ENCODE peak calls at places on chromosomes 1 and 21, in ten cellular contexts. C, E, L, F, Q, W, P, G, H and I are unnamed samples.

GRCh38 chr1:34590211-34590623 is 164.6 kb upstream of the GJB5 start:
- DNase-seq in L (no peak), W (no peak), F (peak; percentile 16), H (no peak), P (no peak), E (no peak), G (no peak), C (peak; percentile 59), Q (no peak), I (peak; percentile 29)

GRCh38 chr1:112237983-112238515 is 158.0 kb upstream of the CTTNBP2NL start:
- DNase-seq in G (no peak), E (no peak), Q (no peak), L (no peak), H (no peak), W (no peak), F (no peak), C (no peak), P (no peak), I (no peak)

GRCh38 chr1:171219751-171220385 is 28.4 kb upstream of the FMO1 start:
- DNase-seq in F (peak; percentile 68), P (no peak), L (no peak), H (no peak), Q (peak; percentile 4), G (no peak), C (peak; percentile 46), E (peak; percentile 89), W (no peak), I (no peak)

GRCh38 chr1:201790261-201790660 is 38.7 kb upstream of the IPO9 start:
- DNase-seq in P (no peak), L (no peak), C (peak; percentile 60), W (no peak), E (peak; percentile 78), Q (no peak), H (no peak), G (no peak), F (peak; percentile 88), I (no peak)

GRCh38 chr21:42081138-42081537 is 10.0 kb downstream of the UMODL1 start:
- DNase-seq in L (no peak), P (no peak), H (no peak), Q (no peak), E (peak; percentile 70), G (no peak), F (peak; percentile 63), C (peak; percentile 37), W (no peak), I (no peak)

GRCh38 chr1:94113592-94114322 is 7.2 kb downstream of the ABCA4 start:
- DNase-seq in L (no peak), H (no peak), P (no peak), G (no peak), W (no peak), C (no peak), F (no peak), Q (no peak), E (no peak), I (no peak)

GRCh38 chr21:28771790-28772501 is 220.7 kb downstream of the LTN1 start:
- DNase-seq in G (no peak), W (no peak), C (peak; percentile 5), F (peak; percentile 85), Q (peak; percentile 28), H (no peak), E (peak; percentile 98), P (peak; percentile 46), L (no peak), I (no peak)

GRCh38 chr1:4425892-4426291 is 228.5 kb upstream of the AJAP1 start:
- DNase-seq in W (no peak), L (no peak), G (no peak), E (no peak), P (no peak), C (no peak), Q (no peak), F (peak; percentile 1), H (no peak), I (peak; percentile 50)

GRCh38 chr1:7515175-7515574 is 255.9 kb upstream of the VAMP3 start:
- DNase-seq in H (no peak), F (no peak), L (no peak), Q (no peak), P (no peak), E (no peak), G (no peak), W (no peak), C (peak; percentile 40), I (no peak)

GRCh38 chr1:24464378-24464770 is 38.3 kb upstream of the RCAN3 start:
- DNase-seq in Q (no peak), P (no peak), G (no peak), L (no peak), E (no peak), H (no peak), C (no peak), W (no peak), F (peak; percentile 76), I (no peak)

GRCh38 chr1:212606734-212607205 is 1.8 kb upstream of the ATF3 start:
- DNase-seq in Q (no peak), F (peak; percentile 42), P (no peak), H (peak; percentile 64), L (no peak), W (peak; percentile 30), E (no peak), G (peak; percentile 28), C (peak; percentile 69), I (peak; percentile 42)

GRCh38 chr1:58809327-58810040 is 25.6 kb upstream of the JUN start:
- DNase-seq in P (no peak), E (peak; percentile 72), H (no peak), F (peak; percentile 91), G (no peak), Q (no peak), L (no peak), C (peak; percentile 96), W (no peak), I (no peak)

GRCh38 chr1:197224160-197224559 is 43.9 kb upstream of the CRB1 start:
- DNase-seq in G (no peak), W (no peak), Q (no peak), F (peak; percentile 26), P (no peak), L (no peak), E (no peak), H (no peak), C (peak; percentile 20), I (peak; percentile 45)

GRCh38 chr21:35868005-35868868 is 192.1 kb downstream of the SETD4 start:
- DNase-seq in E (no peak), W (no peak), C (no peak), P (no peak), G (no peak), F (peak; percentile 23), H (no peak), L (no peak), Q (no peak), I (no peak)

GRCh38 chr21:44418108-44418875 is 37.0 kb upstream of the LRRC3 start:
- DNase-seq in P (no peak), E (no peak), G (no peak), Q (no peak), H (no peak), C (no peak), L (no peak), W (no peak), F (no peak), I (no peak)

GRCh38 chr21:42198949-42199348 is 20.0 kb upstream of the ABCG1 start:
- DNase-seq in L (no peak), C (no peak), P (no peak), W (no peak), F (no peak), G (no peak), E (no peak), H (no peak), Q (no peak), I (peak; percentile 88)